ENCODE peak calls at places on chromosomes 16 and 17, in four cellular contexts. P is HFF-Myc, T is AG09309, K is thoracic aorta. A is an unnamed sample.

GRCh38 chr17:74372426-74372825 is 5.1 kb downstream of the GPR142 start:
- DNase-seq in T (no peak), K (no peak), P (no peak), A (no peak)

GRCh38 chr17:72788950-72789585 is 303.4 kb downstream of the SLC39A11 start:
- DNase-seq in P (no peak), T (no peak), K (no peak), A (no peak)

GRCh38 chr17:49861150-49861884 is 13.4 kb upstream of the TAC4 start:
- DNase-seq in P (no peak), K (no peak), T (no peak), A (no peak)

GRCh38 chr16:48277158-48277557 is 29.8 kb upstream of the ABCC11 start:
- DNase-seq in T (no peak), K (no peak), P (no peak), A (no peak)

GRCh38 chr17:45374501-45374900 is 57.7 kb upstream of the MAP3K14 start:
- DNase-seq in K (no peak), T (no peak), P (no peak), A (no peak)

GRCh38 chr16:84689126-84689525 is 10.7 kb upstream of the USP10 start:
- DNase-seq in T (peak; percentile 78), K (no peak), P (peak; percentile 90), A (no peak)

GRCh38 chr17:47618416-47618815 is 31.3 kb upstream of the KPNB1 start:
- DNase-seq in P (no peak), T (no peak), K (no peak), A (no peak)

GRCh38 chr17:45302649-45303173 is 14.1 kb downstream of the MAP3K14 start:
- DNase-seq in K (no peak), P (no peak), T (no peak), A (no peak)

GRCh38 chr16:68265078-68265925 is 976 bp downstream of the SLC7A6 start:
- DNase-seq in K (no peak), T (peak; percentile 59), P (no peak), A (peak; percentile 44)

GRCh38 chr17:83122834-83123233 is 43.4 kb downstream of the METRNL start:
- DNase-seq in P (no peak), K (no peak), T (peak; percentile 75), A (no peak)

GRCh38 chr17:28507567-28508195 is 1.5 kb downstream of the FOXN1 start:
- DNase-seq in T (no peak), P (no peak), K (no peak), A (no peak)

GRCh38 chr16:73047536-73048291 is at the start of gene ZFHX3:
- DNase-seq in T (no peak), K (no peak), P (no peak), A (no peak)

GRCh38 chr16:58492735-58493134 is 7.2 kb upstream of the NDRG4 start:
- DNase-seq in P (no peak), T (no peak), K (no peak), A (no peak)

DNA sequence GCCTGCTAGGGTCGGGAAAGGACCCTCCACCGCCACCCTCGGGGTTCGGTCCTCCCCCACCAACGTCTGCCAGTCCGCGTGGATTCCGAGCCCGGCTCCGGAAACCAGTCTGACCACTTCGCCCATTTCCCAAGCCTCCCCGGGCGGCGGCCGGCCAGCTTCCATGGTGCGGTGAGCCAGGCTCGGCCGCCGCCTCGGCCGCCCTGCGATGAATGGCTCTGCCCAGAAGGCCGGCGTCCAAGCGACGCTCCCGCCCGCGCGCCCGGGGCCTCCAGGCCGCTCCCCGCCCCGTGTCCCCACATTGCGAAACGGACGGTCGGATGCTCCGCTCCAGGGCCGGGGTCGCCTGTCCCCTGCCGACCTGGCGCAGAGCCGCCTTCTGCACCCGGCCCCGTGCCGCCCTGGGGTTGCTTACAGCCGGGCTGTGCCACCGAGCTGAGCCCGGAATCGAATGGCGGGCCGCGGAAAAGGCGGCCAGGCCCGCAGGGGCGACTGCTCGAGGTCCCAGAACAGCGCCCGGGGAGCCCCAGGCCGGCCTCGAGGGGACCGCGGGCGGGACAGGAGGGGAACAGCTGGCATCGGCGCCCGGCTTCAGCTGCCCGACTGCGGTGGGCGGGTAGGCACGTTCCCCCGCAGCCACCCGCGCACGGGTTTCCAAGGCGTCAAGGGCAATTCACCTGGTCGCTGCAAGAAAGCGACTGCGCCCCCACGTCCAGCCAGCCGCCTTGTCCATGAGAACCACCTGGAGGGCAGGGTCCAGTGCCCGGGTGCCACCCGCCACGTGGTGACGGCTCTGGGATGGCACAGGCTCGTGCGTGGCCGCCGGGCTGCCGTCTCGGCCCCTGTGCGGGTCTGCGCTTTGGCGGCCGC is 18.3 kb upstream of the CBX8 start:
- DNase-seq in T (no peak), P (no peak), K (no peak), A (no peak)
- TF ChIP-seq CTCF in T (no peak), P (no peak), K (no peak), A (no peak)

DNA sequence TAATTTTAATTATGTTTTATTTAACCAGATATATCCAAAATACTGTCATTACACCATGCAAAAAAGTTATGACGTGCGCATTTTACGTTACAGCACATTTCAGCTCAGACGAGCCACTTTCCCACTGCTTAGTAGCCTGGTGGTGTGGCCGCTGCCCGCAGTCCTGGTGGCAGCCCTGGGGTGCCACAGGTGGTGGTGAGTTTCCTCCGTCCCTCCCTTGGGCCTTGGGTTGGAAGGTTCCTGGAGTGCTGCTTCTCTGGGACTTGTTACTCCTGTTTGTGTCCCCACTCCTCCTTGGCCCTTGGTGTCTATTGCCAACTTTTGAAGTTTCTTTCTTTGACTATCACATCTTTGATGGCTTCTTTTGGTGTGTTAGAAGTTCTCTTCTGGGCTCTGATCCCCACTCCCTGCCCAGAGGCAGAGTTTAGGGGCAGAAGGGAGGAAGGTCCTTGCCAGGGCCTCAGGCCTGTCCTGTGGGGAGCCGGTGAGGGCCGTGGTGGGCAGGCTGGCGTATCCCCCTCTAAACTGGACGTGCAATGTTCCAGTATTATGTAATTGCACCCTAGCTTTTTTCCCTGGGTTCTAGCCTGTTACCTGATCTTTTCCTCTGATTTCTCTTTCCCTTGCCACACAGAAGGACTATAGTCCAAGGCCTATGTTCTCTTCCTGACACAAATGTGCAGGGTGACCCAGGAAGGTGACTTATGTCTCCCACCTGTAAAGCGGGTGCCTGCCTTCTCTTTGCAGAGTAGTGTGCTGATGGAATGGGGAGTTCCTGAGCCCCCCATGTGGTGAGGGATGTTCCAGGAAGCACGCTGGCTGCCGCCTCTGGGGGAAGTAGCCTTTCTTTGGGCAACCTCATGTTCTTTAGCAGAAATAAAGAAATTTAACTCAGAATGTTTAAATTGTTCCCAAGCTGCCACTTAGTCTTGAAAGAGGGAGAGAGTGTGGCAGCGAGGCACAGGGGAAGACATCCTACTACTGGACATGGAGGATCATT is 8.4 kb downstream of the MPRIP start:
- DNase-seq in K (no peak), T (no peak), P (no peak), A (no peak)
- TF ChIP-seq CTCF in K (no peak), T (no peak), P (no peak), A (no peak)

GRCh38 chr16:12207939-12208338 is 231.4 kb downstream of the SNX29 start:
- DNase-seq in K (no peak), P (no peak), T (no peak), A (no peak)
- TF ChIP-seq CTCF in K (no peak), P (no peak), T (no peak), A (no peak)

DNA sequence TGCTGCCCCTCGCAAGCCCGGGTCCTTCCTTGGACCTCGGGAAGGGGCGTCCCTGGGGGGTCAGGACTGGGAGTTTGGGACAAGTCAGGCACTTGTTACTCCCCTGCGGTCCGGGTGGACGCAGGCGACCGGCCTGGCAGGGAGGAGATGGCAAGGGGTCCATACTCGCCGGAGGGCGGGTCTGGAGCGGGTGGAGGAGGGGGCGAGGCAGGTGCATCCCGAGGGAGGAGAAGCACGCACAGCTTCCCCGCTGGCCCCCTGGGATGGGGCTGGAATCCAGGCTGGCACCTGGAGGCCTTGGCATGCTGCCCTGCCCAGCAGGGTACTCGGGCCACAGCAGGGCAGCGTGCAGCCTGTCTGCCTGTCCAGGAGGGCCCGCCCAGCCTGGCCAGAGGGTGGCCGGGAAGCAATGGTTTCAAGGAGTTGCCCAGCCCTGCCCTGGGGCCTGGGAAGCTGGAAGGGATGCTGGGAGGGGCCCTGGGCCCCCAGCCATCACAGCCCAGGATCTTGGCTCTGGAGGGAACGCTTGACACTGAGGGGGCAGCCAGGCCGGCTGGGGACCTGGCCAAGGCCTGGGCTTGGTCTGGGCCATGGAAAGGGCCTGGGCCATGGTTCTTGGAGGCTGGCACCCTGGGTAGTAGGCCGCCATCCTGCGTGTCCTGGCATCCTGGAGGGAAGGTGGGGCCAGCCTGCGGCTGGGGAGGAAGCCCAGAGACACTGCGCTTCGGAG is 1.0 kb downstream of the GLIS2 start:
- DNase-seq in T (no peak), P (no peak), K (no peak), A (no peak)
- TF ChIP-seq CTCF in T (no peak), P (no peak), K (no peak), A (peak; percentile 1)

GRCh38 chr17:32985357-32985756 is 6.3 kb upstream of the SPACA3 start:
- DNase-seq in K (no peak), T (no peak), P (no peak), A (no peak)
- TF ChIP-seq CTCF in K (no peak), T (no peak), P (no peak), A (no peak)

DNA sequence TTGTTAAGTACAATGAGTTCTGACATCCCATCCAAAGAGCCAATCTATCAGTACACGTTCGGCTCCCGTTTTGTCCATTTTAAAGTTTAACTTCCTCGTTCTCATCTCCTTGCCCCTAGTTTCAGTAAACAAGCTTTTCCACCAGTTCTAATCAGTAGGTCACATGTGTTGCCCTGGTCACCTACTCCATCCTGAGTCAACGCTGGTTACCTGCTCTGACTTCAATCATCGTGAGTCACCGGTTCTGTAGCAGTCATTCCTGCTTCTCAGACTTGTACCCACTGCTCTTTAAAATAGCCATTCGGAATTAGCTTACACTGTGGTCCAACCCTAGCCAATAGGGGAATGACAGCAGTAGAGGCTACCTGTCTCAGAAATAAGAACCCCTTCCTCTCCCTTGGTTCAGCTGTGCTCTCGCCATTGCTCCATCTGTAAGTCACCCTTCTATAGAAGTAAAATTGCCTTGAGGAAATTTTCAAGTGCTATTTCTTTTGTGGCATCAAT is 191.0 kb downstream of the CPPED1 start:
- DNase-seq in T (no peak), P (no peak), K (no peak), A (peak; percentile 96)
- TF ChIP-seq CTCF in T (no peak), P (no peak), K (no peak), A (no peak)

GRCh38 chr16:46875243-46875642 is 8.9 kb upstream of the GPT2 start:
- DNase-seq in T (no peak), P (no peak), K (no peak), A (no peak)
- TF ChIP-seq CTCF in T (no peak), P (no peak), K (no peak), A (no peak)

GRCh38 chr17:80942360-80943345 is 49.0 kb upstream of the CHMP6 start:
- DNase-seq in T (peak; percentile 42), K (peak; percentile 77), P (peak; percentile 44), A (no peak)
- TF ChIP-seq CTCF in T (peak; percentile 21), K (no peak), P (no peak), A (no peak)

GRCh38 chr17:57672205-57672632 is 72.9 kb downstream of the CCDC182 start:
- DNase-seq in T (peak; percentile 37), K (no peak), P (no peak), A (no peak)
- TF ChIP-seq CTCF in T (no peak), K (peak; percentile 25), P (no peak), A (no peak)